ENCODE peak calls at places on chromosomes 1 and 21, in six cellular contexts. T, F, E, N, R and J are unnamed samples.

GRCh38 chr1:221069178-221069903 is 190.1 kb downstream of the HLX start:
- DNase-seq in T (no peak), F (no peak), E (no peak), N (peak), R (no peak), J (peak)

GRCh38 chr1:36239941-36240637 is 15.8 kb downstream of the THRAP3 start:
- DNase-seq in T (no peak), F (peak), E (peak), N (no peak), R (no peak), J (no peak)

GRCh38 chr1:26224606-26225005 is 9.4 kb upstream of the CEP85 start:
- DNase-seq in T (no peak), F (no peak), E (no peak), N (no peak), R (no peak), J (no peak)

GRCh38 chr1:93677729-93678128 is 3.9 kb downstream of the BCAR3 start:
- DNase-seq in T (no peak), F (no peak), E (no peak), N (no peak), R (no peak), J (no peak)

GRCh38 chr1:66402194-66402593 is 131.8 kb upstream of the SGIP1 start:
- DNase-seq in T (no peak), F (peak), E (no peak), N (no peak), R (no peak), J (no peak)

GRCh38 chr1:29084196-29084521 is 39.5 kb downstream of the TMEM200B start:
- DNase-seq in T (no peak), F (no peak), E (no peak), N (no peak), R (no peak), J (no peak)

GRCh38 chr1:161044908-161045748 is 649 bp downstream of the USF1 start:
- DNase-seq in T (peak), F (peak), E (peak), N (peak), R (peak), J (peak)

GRCh38 chr1:119742193-119742592 is 26.5 kb downstream of the HMGCS2 start:
- DNase-seq in T (no peak), F (peak), E (no peak), N (no peak), R (no peak), J (no peak)

GRCh38 chr21:45973475-45974072 is 8.0 kb upstream of the COL6A1 start:
- DNase-seq in T (peak), F (peak), E (peak), N (peak), R (peak), J (peak)

GRCh38 chr1:49013046-49013445 is 236.4 kb upstream of the BEND5 start:
- DNase-seq in T (no peak), F (no peak), E (no peak), N (no peak), R (no peak), J (no peak)

GRCh38 chr1:82896036-82896435 is 1095.3 kb downstream of the ADGRL2 start:
- DNase-seq in T (no peak), F (no peak), E (no peak), N (no peak), R (no peak), J (no peak)

GRCh38 chr1:1000357-1001056 is 610 bp upstream of the HES4 start:
- DNase-seq in T (peak), F (peak), E (peak), N (peak), R (peak), J (peak)

GRCh38 chr1:220887202-220887867 is 8.1 kb downstream of the HLX start:
- DNase-seq in T (no peak), F (no peak), E (peak), N (no peak), R (peak), J (peak)

GRCh38 chr1:230385173-230385480 is 41.0 kb downstream of the PGBD5 start:
- DNase-seq in T (no peak), F (no peak), E (no peak), N (no peak), R (no peak), J (no peak)

GRCh38 chr1:152543808-152544207 is 22.8 kb downstream of the LCE3E start:
- DNase-seq in T (no peak), F (no peak), E (no peak), N (peak), R (no peak), J (no peak)

GRCh38 chr1:94045465-94046056 is 75.4 kb downstream of the ABCA4 start:
- DNase-seq in T (peak), F (peak), E (peak), N (peak), R (peak), J (peak)

GRCh38 chr1:55143686-55144085 is 71.5 kb downstream of the USP24 start:
- DNase-seq in T (peak), F (no peak), E (no peak), N (peak), R (no peak), J (no peak)

GRCh38 chr1:228206582-228207351 is 1.1 kb upstream of the OBSCN start:
- DNase-seq in T (no peak), F (no peak), E (no peak), N (no peak), R (no peak), J (peak)

GRCh38 chr1:1173793-1174415 is at the start of gene TTLL10:
- DNase-seq in T (no peak), F (peak), E (peak), N (peak), R (peak), J (no peak)

GRCh38 chr21:41345934-41346685 is 15.7 kb upstream of the MX2 start:
- DNase-seq in T (no peak), F (no peak), E (no peak), N (no peak), R (no peak), J (peak)

GRCh38 chr1:1471389-1472045 is at the start of gene ATAD3B:
- DNase-seq in T (peak), F (peak), E (peak), N (peak), R (peak), J (peak)

GRCh38 chr1:76625887-76626286 is 241.4 kb upstream of the ST6GALNAC5 start:
- DNase-seq in T (no peak), F (no peak), E (no peak), N (no peak), R (no peak), J (no peak)

GRCh38 chr1:172674831-172675613 is 16.1 kb downstream of the FASLG start:
- DNase-seq in T (no peak), F (no peak), E (no peak), N (peak), R (no peak), J (no peak)

GRCh38 chr1:210250998-210251679 is 18.5 kb downstream of the SERTAD4 start:
- DNase-seq in T (peak), F (peak), E (peak), N (peak), R (peak), J (peak)

GRCh38 chr1:200699871-200700270 is 30.2 kb upstream of the DDX59 start:
- DNase-seq in T (no peak), F (no peak), E (no peak), N (no peak), R (no peak), J (no peak)

GRCh38 chr1:160342520-160342919 is 530 bp downstream of the COPA start:
- DNase-seq in T (no peak), F (no peak), E (no peak), N (peak), R (no peak), J (no peak)

GRCh38 chr1:159141584-159142518 is 29.6 kb upstream of the CADM3 start:
- DNase-seq in T (no peak), F (no peak), E (no peak), N (peak), R (peak), J (no peak)

GRCh38 chr1:240608707-240609106 is 3.2 kb downstream of the GREM2 start:
- DNase-seq in T (peak), F (no peak), E (peak), N (peak), R (peak), J (no peak)

GRCh38 chr1:220527279-220528048 is 472 bp upstream of the MARK1 start:
- DNase-seq in T (no peak), F (peak), E (peak), N (no peak), R (peak), J (peak)

GRCh38 chr1:41359211-41360073 is 1.8 kb upstream of the FOXO6 start:
- DNase-seq in T (no peak), F (peak), E (no peak), N (no peak), R (no peak), J (peak)

GRCh38 chr1:244826712-244827111 is 8.7 kb upstream of the COX20 start:
- DNase-seq in T (no peak), F (no peak), E (no peak), N (no peak), R (no peak), J (no peak)

GRCh38 chr1:154841384-154841783 is 28.7 kb downstream of the KCNN3 start:
- DNase-seq in T (no peak), F (no peak), E (no peak), N (no peak), R (no peak), J (no peak)

GRCh38 chr1:160618763-160619274 is 28.0 kb downstream of the SLAMF1 start:
- DNase-seq in T (no peak), F (no peak), E (no peak), N (peak), R (no peak), J (no peak)

GRCh38 chr1:225470210-225470609 is 42.4 kb upstream of the LBR start:
- DNase-seq in T (no peak), F (no peak), E (no peak), N (no peak), R (no peak), J (no peak)

GRCh38 chr1:78088486-78088885 is 42.7 kb downstream of the GIPC2 start:
- DNase-seq in T (no peak), F (no peak), E (no peak), N (no peak), R (no peak), J (no peak)

GRCh38 chr1:206469411-206469932 is 804 bp upstream of the IKBKE start:
- DNase-seq in T (peak), F (no peak), E (no peak), N (peak), R (no peak), J (no peak)

GRCh38 chr1:233791750-233792149 is 112.7 kb upstream of the SLC35F3 start:
- DNase-seq in T (no peak), F (no peak), E (no peak), N (no peak), R (no peak), J (no peak)
- TF ChIP-seq CTCF in T (no peak), F (no peak), E (no peak), N (no peak), R (no peak), J (no peak)

DNA sequence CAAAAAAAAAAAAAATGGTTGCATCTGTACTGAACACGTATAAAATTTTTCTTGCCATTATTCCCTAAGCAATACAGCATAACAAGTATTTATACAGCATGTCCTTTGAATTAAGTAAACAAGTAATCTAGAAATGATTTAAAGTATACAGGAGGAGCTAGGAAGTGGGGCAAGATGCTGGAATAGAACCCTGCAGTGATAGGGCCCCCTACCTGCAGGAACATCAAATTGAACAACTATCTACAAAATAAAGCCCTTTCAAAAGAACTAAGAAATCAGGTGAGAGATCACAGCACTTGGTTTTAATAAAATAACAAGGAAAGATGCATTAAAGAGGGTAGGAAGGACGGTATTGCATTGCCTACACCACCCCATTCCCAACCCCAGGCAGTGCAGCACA is 10.9 kb downstream of the TSHB start:
- DNase-seq in T (no peak), F (no peak), E (no peak), N (no peak), R (no peak), J (no peak)
- TF ChIP-seq CTCF in T (no peak), F (no peak), E (no peak), N (no peak), R (no peak), J (no peak)

DNA sequence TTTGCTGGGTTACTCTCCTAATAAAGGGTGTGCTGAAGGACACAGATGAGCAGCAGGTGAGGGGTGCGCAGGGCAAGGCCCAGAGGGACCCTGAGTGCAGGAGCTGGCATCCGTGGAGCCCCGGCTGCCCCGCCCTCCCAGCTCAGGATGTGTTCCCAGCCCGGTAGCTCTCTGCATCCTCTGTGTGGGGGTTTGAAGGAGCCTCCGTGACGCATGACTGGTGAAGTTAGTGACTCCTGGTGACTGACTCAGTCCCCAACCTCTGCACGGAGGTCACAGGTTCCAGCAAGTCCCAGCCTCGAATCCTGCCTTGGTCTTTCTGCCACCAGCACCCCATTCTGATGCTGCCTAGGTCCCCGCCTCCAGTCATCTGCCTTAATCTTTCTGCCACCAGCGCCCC is 21.6 kb upstream of the TSPEAR start:
- DNase-seq in T (no peak), F (no peak), E (no peak), N (no peak), R (no peak), J (peak)
- TF ChIP-seq CTCF in T (no peak), F (no peak), E (no peak), N (no peak), R (no peak), J (no peak)

GRCh38 chr1:45334308-45335245 is 5.4 kb upstream of the TOE1 start:
- DNase-seq in T (no peak), F (peak), E (no peak), N (no peak), R (no peak), J (no peak)
- TF ChIP-seq CTCF in T (no peak), F (no peak), E (no peak), N (no peak), R (no peak), J (no peak)

GRCh38 chr1:182782587-182782913 is 7.0 kb upstream of the NPL start:
- DNase-seq in T (no peak), F (no peak), E (no peak), N (no peak), R (no peak), J (no peak)
- TF ChIP-seq CTCF in T (no peak), F (no peak), E (no peak), N (peak), R (no peak), J (no peak)

GRCh38 chr1:30977511-30977910 is 69.0 kb upstream of the SDC3 start:
- DNase-seq in T (no peak), F (no peak), E (no peak), N (no peak), R (no peak), J (no peak)

GRCh38 chr1:30975217-30975616 is 66.7 kb upstream of the SDC3 start:
- DNase-seq in T (no peak), F (no peak), E (no peak), N (no peak), R (no peak), J (no peak)

GRCh38 chr1:30974536-30974935 is 66.0 kb upstream of the SDC3 start:
- DNase-seq in T (no peak), F (no peak), E (no peak), N (no peak), R (no peak), J (no peak)

GRCh38 chr1:30976143-30976542 is 67.6 kb upstream of the SDC3 start:
- DNase-seq in T (no peak), F (no peak), E (no peak), N (no peak), R (no peak), J (no peak)

DNA sequence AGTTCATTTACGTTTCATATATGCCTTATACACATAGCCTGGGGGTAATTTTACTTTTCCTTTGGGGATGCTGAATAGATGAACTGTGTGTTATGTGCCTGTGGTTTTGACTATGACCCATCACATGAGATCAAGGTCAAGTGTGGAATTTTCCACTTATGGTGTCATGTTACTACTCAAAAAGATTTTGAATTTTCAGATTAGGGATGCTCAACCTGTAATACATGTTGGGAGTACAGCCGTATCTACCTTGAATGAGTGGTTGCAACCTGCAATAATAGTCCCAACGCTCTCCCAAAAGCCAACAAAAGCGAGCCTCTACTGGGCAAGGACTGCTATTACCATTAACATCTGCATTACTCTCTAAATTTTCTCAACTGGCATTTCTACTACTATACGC is 68.5 kb upstream of the SDC3 start:
- DNase-seq in T (no peak), F (no peak), E (no peak), N (no peak), R (no peak), J (no peak)
- TF ChIP-seq CTCF in T (peak), F (peak), E (peak), N (peak), R (peak), J (no peak)

GRCh38 chr1:2598329-2598931 is 11.9 kb downstream of the PRXL2B start:
- DNase-seq in T (no peak), F (no peak), E (no peak), N (no peak), R (no peak), J (no peak)
- TF ChIP-seq CTCF in T (no peak), F (no peak), E (no peak), N (no peak), R (no peak), J (no peak)

GRCh38 chr1:171167785-171168184 is 17.3 kb upstream of the FMO2 start:
- DNase-seq in T (no peak), F (no peak), E (no peak), N (no peak), R (no peak), J (no peak)
- TF ChIP-seq CTCF in T (no peak), F (no peak), E (no peak), N (no peak), R (no peak), J (no peak)

DNA sequence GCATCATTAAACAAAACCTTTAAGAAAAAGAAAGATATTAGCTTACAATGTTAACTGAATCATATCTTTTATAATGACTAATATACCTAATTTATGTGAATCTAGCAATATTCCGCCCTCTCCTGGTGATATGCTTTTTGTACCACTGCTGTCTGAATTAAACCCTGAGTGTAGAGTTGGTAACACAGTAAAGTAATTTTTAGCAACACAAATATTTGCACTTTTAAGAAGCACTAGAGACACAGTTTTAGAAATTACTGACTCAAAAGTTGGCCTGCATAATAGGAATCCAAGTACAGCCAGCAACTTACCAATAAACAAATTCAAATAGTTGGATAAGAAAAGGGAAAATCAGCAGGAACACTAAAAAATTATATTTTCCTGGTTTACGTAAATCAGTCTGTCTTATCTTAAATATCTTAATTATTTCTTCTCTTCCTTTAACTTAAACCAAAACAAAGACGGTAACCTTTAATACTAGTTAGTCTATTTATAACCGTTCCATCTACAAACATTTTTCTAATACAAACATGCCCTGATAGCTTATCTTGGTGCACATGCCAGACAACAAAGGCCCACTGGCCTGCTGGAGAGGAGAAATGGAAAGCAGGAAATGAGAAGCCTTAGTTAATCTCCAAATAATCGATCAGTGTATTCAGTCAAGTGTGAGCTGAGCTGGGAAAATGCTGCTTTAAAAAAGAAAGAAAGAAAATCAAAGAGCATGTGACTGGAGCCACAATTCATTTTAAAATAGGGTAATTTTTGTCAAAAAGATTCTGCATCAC is 246.0 kb downstream of the RERE start:
- DNase-seq in T (peak), F (no peak), E (peak), N (no peak), R (peak), J (no peak)
- TF ChIP-seq CTCF in T (no peak), F (peak), E (peak), N (peak), R (peak), J (no peak)

DNA sequence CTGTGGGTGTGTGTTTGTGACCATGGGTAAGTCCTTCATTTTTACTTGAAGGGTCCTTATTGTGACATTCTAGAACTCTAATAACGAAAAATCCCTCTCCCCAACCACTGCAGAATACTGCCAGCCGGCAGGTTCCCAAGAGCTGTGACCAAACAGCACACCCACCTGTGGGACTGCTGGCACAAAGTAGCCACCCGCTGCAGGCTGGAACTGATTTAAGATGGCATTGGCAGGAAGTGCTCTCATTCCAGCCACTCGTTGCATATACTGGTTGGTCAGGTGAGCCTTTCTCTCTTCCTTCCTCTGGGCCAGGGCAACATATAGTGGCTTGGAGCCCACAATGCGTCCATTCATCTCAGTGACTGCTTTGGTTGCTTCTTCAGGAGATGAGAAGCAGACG is 11.6 kb downstream of the PABPC4 start:
- DNase-seq in T (no peak), F (no peak), E (no peak), N (no peak), R (no peak), J (peak)
- TF ChIP-seq CTCF in T (no peak), F (no peak), E (no peak), N (no peak), R (no peak), J (no peak)